ENCODE peak calls at places on chromosomes 4 and X, in five cellular contexts. M, A, W, H and K are unnamed samples.

GRCh38 chr4:109410226-109410625 is 23.4 kb upstream of the SEC24B start:
- DNase-seq in H (no peak), M (no peak), A (no peak), W (no peak), K (no peak)

GRCh38 chr4:140556372-140557085 is 12.2 kb downstream of the UCP1 start:
- DNase-seq in A (no peak), W (peak; percentile 64), H (no peak), M (no peak), K (no peak)

GRCh38 chr4:54879576-54879975 is 221.8 kb downstream of the KIT start:
- DNase-seq in H (no peak), M (no peak), W (no peak), A (peak; percentile 87), K (no peak)

GRCh38 chr4:150211016-150211415 is 132.8 kb downstream of the DCLK2 start:
- DNase-seq in W (no peak), M (no peak), H (no peak), A (peak; percentile 34), K (no peak)

GRCh38 chr4:150501983-150502382 is 80.0 kb upstream of the MAB21L2 start:
- DNase-seq in H (no peak), A (peak; percentile 60), W (no peak), M (no peak), K (no peak)

GRCh38 chr4:99352602-99353580 is at the start of gene ADH1C:
- DNase-seq in M (no peak), H (no peak), W (no peak), A (peak; percentile 1), K (no peak)

GRCh38 chrX:15855562-15856256 is 1.1 kb upstream of the AP1S2 start:
- DNase-seq in H (no peak), M (no peak), W (no peak), A (no peak), K (no peak)

GRCh38 chr4:55939437-55939836 is 9.3 kb upstream of the CEP135 start:
- DNase-seq in H (no peak), A (no peak), W (no peak), M (no peak), K (no peak)

GRCh38 chr4:6044805-6045204 is 26.6 kb upstream of the C4orf50 start:
- DNase-seq in W (no peak), A (no peak), M (no peak), H (peak; percentile 42), K (peak; percentile 66)

GRCh38 chrX:10926906-10927305 is 184.2 kb upstream of the HCCS start:
- DNase-seq in W (no peak), A (peak; percentile 58), H (no peak), M (no peak), K (no peak)

GRCh38 chrX:154714925-154715324 is 36.0 kb downstream of the GAB3 start:
- DNase-seq in M (peak; percentile 45), A (peak; percentile 50), H (peak; percentile 57), W (no peak), K (peak; percentile 63)

GRCh38 chr4:147570616-147571015 is 46.6 kb upstream of the TMEM184C start:
- DNase-seq in A (no peak), M (no peak), H (no peak), W (no peak), K (no peak)

GRCh38 chr4:54482529-54482961 is 175.2 kb upstream of the KIT start:
- DNase-seq in A (peak; percentile 21), W (no peak), M (no peak), H (peak; percentile 65), K (no peak)

GRCh38 chr4:64402684-64403083 is 6.6 kb downstream of the TECRL start:
- DNase-seq in M (no peak), A (no peak), H (no peak), W (no peak), K (no peak)

DNA sequence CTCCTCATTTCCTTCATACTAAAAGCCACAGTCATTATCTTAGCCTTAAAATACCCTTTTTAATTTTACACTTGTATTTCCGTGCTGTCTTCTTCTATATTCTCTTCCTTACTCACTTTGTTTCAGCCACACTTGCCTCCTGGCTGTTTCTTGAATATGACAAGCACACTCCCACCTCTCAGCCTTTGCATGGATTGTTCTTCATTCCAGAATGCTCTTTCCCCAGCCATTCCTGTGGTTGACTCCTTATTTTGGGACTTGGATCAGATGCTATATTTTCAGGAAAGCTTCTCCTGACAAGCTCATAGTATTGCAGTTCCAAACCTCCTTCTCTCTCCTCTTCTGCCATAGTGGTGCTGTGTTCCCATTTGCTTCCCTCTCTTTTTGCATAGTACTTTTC is 291.3 kb downstream of the PDHA2 start:
- DNase-seq in W (no peak), H (no peak), M (no peak), A (no peak), K (no peak)
- TF ChIP-seq CTCF in W (no peak), H (no peak), M (no peak), A (no peak), K (no peak)

GRCh38 chr4:57095245-57095644 is 14.9 kb downstream of the IGFBP7 start:
- DNase-seq in M (no peak), W (no peak), H (no peak), A (no peak), K (no peak)
- TF ChIP-seq RCOR1 in M (no peak), W (no peak), H (no peak), A (no peak), K (no peak)

GRCh38 chr4:33339762-33340161 is 2619.6 kb downstream of the PCDH7 start:
- DNase-seq in H (no peak), A (no peak), W (no peak), M (no peak), K (no peak)

GRCh38 chr4:33334416-33334815 is 2614.2 kb downstream of the PCDH7 start:
- DNase-seq in M (peak; percentile 2), W (no peak), A (no peak), H (no peak), K (no peak)

DNA sequence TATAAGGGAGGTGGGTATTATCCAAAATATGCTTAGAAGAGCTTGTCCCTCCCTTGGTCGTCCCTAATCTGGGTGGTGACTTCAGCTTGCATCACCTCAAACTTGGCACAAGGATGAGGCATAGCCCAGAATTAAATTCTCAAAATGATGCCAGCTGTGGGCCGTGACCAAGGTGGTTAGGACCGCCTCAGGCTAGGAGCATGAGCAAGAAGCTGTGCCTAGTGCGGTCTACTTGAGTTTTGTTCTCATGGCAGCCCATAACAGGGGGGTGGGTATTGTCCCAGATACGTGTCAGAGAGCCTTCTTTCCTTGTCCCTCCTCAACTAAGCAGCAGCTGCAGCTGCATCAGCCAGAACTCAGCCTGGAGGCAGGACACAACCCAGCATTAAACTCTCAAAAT is 2620.0 kb downstream of the PCDH7 start:
- DNase-seq in W (no peak), M (no peak), H (no peak), A (no peak), K (no peak)
- TF ChIP-seq RFX5 in W (no peak), M (no peak), H (no peak), A (no peak), K (no peak)

GRCh38 chrX:41118156-41118555 is 32.9 kb downstream of the USP9X start:
- DNase-seq in H (no peak), W (no peak), M (no peak), A (no peak), K (no peak)

GRCh38 chrX:41119803-41120202 is 34.6 kb downstream of the USP9X start:
- DNase-seq in H (no peak), M (no peak), W (no peak), A (no peak), K (no peak)

GRCh38 chrX:41121766-41122165 is 36.5 kb downstream of the USP9X start:
- DNase-seq in H (no peak), W (no peak), A (no peak), M (no peak), K (no peak)

GRCh38 chrX:41122664-41123257 is 37.5 kb downstream of the USP9X start:
- DNase-seq in W (no peak), M (no peak), A (no peak), H (no peak), K (peak; percentile 13)

DNA sequence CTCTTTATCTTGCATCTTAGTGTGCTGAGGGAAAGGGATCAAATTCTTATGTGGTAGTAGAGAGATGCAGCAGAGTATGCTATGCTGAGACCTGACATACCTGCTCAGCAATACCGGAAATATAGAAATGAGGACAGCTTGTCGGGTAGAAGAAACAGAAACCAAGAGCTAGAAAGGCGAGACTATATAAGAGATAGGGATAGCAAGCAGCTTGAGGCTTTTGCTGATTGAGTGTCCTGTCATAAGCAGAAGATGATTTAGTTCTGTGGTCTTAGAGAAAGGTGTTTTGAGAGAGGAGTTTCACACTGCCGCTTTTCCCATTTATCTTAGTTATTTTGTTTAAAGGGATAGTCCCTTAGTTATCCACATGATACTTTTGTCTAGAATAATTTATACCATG is 31.7 kb downstream of the USP9X start:
- DNase-seq in W (peak; percentile 71), M (no peak), H (peak; percentile 10), A (no peak), K (no peak)
- TF ChIP-seq CTCF in W (no peak), M (no peak), H (no peak), A (no peak), K (no peak)

DNA sequence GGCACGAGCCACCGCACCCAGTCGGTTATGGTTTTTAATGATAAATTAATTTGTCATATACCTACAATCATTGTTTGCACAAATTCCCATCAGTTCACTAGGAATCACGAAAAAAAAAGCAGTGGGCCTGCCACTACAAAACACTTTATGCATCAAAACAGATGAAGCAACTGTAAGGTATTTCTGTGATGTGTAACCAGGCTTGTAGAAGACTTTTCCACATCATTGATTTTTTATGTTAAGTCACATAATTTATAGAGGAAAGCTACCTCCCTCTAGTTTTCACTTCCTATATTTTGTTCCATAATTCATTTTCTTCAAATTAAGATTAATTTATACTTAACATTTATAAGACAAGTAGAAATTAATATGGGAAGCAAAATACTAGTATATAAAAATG is 6.7 kb upstream of the FAM200B start:
- DNase-seq in M (no peak), W (no peak), H (no peak), A (no peak), K (no peak)
- TF ChIP-seq RCOR1 in M (no peak), W (no peak), H (no peak), A (no peak), K (no peak)

DNA sequence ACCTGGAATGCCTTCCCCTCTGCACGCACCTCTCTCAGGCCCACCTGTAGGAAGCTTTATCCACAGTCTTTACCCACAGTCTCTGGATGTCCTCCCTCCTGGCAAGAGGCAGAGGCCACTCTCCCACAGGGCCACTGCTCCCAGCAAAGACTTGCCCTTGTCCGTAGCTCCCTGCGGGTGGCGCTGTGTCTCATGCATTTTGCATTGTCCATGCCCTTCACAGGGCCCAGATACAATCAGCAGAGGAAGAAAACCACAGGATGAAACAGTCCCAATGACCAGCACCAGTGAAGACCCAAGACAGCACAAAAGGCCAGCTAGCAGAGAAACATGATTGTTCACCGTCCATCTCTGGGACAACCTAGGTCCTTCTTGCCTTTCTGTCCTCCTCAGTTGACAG is 2.1 kb upstream of the NSG1 start:
- DNase-seq in A (peak; percentile 2), M (peak; percentile 52), W (no peak), H (peak; percentile 43), K (peak; percentile 66)
- TF ChIP-seq RFX5 in A (no peak), M (no peak), W (no peak), H (no peak), K (no peak)